ENCODE peak calls at places on chromosomes 13 and 19, in four cellular contexts. One of them, this sample, is unnamed.

GRCh38 chr19:35901854-35902661 is at the start of gene HCST:
- DNase-seq in ascending aorta: no peak
- DNase-seq in Panc1: no peak
- DNase-seq in thoracic aorta: no peak
- DNase-seq in this sample: peak

GRCh38 chr13:41402695-41403511 is 54.4 kb upstream of the RGCC start:
- DNase-seq in ascending aorta: no peak
- DNase-seq in Panc1: no peak
- DNase-seq in thoracic aorta: no peak
- DNase-seq in this sample: no peak

GRCh38 chr19:41619018-41619571 is 7.8 kb downstream of the CEACAM4 start:
- DNase-seq in ascending aorta: no peak
- DNase-seq in Panc1: no peak
- DNase-seq in thoracic aorta: no peak
- DNase-seq in this sample: no peak

GRCh38 chr13:24564881-24565280 is 52.3 kb upstream of the PARP4 start:
- DNase-seq in ascending aorta: no peak
- DNase-seq in Panc1: no peak
- DNase-seq in thoracic aorta: no peak
- DNase-seq in this sample: no peak

GRCh38 chr19:54189020-54189667 is at the start of gene MBOAT7:
- DNase-seq in ascending aorta: no peak
- DNase-seq in Panc1: no peak
- DNase-seq in thoracic aorta: no peak
- DNase-seq in this sample: no peak

GRCh38 chr13:103349664-103350063 is 283.4 kb upstream of the SLC10A2 start:
- DNase-seq in ascending aorta: no peak
- DNase-seq in Panc1: no peak
- DNase-seq in thoracic aorta: no peak
- DNase-seq in this sample: no peak

GRCh38 chr13:80389073-80390038 is 48.4 kb upstream of the SPRY2 start:
- DNase-seq in ascending aorta: no peak
- DNase-seq in Panc1: no peak
- DNase-seq in thoracic aorta: no peak
- DNase-seq in this sample: no peak

GRCh38 chr13:50580684-50581305 is 262.7 kb downstream of the DLEU7 start:
- DNase-seq in ascending aorta: no peak
- DNase-seq in Panc1: no peak
- DNase-seq in thoracic aorta: no peak
- DNase-seq in this sample: no peak

GRCh38 chr19:42242071-42242511 is 311 bp downstream of the GSK3A start:
- DNase-seq in ascending aorta: no peak
- DNase-seq in Panc1: no peak
- DNase-seq in thoracic aorta: no peak
- DNase-seq in this sample: no peak

GRCh38 chr13:25928941-25929505 is 122.8 kb downstream of the SHISA2 start:
- DNase-seq in ascending aorta: no peak
- DNase-seq in Panc1: no peak
- DNase-seq in thoracic aorta: no peak
- DNase-seq in this sample: no peak

GRCh38 chr19:29665215-29665825 is at the start of gene PLEKHF1:
- DNase-seq in ascending aorta: peak
- DNase-seq in Panc1: no peak
- DNase-seq in thoracic aorta: peak
- DNase-seq in this sample: peak

GRCh38 chr13:107531816-107532215 is 683.5 kb downstream of the LIG4 start:
- DNase-seq in ascending aorta: no peak
- DNase-seq in Panc1: no peak
- DNase-seq in thoracic aorta: no peak
- DNase-seq in this sample: no peak

GRCh38 chr13:112709825-112710783 is 20.3 kb downstream of the ATP11A start:
- DNase-seq in ascending aorta: peak
- DNase-seq in Panc1: no peak
- DNase-seq in thoracic aorta: no peak
- DNase-seq in this sample: no peak

GRCh38 chr13:110509971-110510786 is 51.3 kb downstream of the RAB20 start:
- DNase-seq in ascending aorta: no peak
- DNase-seq in Panc1: no peak
- DNase-seq in thoracic aorta: no peak
- DNase-seq in this sample: no peak

GRCh38 chr19:39509233-39509632 is 5.7 kb upstream of the SELENOV start:
- DNase-seq in ascending aorta: no peak
- DNase-seq in Panc1: no peak
- DNase-seq in thoracic aorta: no peak
- DNase-seq in this sample: no peak

GRCh38 chr19:43560687-43561086 is 14.6 kb downstream of the XRCC1 start:
- DNase-seq in ascending aorta: no peak
- DNase-seq in Panc1: no peak
- DNase-seq in thoracic aorta: no peak
- DNase-seq in this sample: no peak

GRCh38 chr19:53101518-53101917 is 1.7 kb downstream of the ZNF160 start:
- DNase-seq in ascending aorta: no peak
- DNase-seq in Panc1: no peak
- DNase-seq in thoracic aorta: no peak
- DNase-seq in this sample: no peak

GRCh38 chr19:47994209-47994802 is at the start of gene ELSPBP1:
- DNase-seq in ascending aorta: no peak
- DNase-seq in Panc1: no peak
- DNase-seq in thoracic aorta: no peak
- DNase-seq in this sample: no peak

GRCh38 chr19:10074153-10074552 is 12.0 kb upstream of the SHFL start:
- DNase-seq in ascending aorta: no peak
- DNase-seq in Panc1: no peak
- DNase-seq in thoracic aorta: no peak
- DNase-seq in this sample: peak

GRCh38 chr13:94073006-94073744 is 406.3 kb downstream of the DCT start:
- DNase-seq in ascending aorta: no peak
- DNase-seq in Panc1: no peak
- DNase-seq in thoracic aorta: no peak
- DNase-seq in this sample: no peak

GRCh38 chr19:58572818-58573657 is at the start of gene MZF1:
- DNase-seq in ascending aorta: peak
- DNase-seq in Panc1: peak
- DNase-seq in thoracic aorta: peak
- DNase-seq in this sample: peak

GRCh38 chr13:34914416-34914815 is 27.7 kb upstream of the NBEA start:
- DNase-seq in ascending aorta: no peak
- DNase-seq in Panc1: no peak
- DNase-seq in thoracic aorta: no peak
- DNase-seq in this sample: no peak

GRCh38 chr19:56217039-56217949 is 15.2 kb downstream of the ZSCAN5C start:
- DNase-seq in ascending aorta: no peak
- DNase-seq in Panc1: no peak
- DNase-seq in thoracic aorta: no peak
- DNase-seq in this sample: no peak

GRCh38 chr13:67229438-67230242 is 496 bp downstream of the PCDH9 start:
- DNase-seq in ascending aorta: no peak
- DNase-seq in Panc1: no peak
- DNase-seq in thoracic aorta: no peak
- DNase-seq in this sample: no peak
- H3K4me3 ChIP-seq in ascending aorta: peak
- H3K4me3 ChIP-seq in Panc1: peak
- H3K4me3 ChIP-seq in thoracic aorta: peak
- H3K4me3 ChIP-seq in this sample: peak

GRCh38 chr19:4371898-4372629 is 28.3 kb downstream of the SH3GL1 start:
- DNase-seq in ascending aorta: no peak
- DNase-seq in Panc1: no peak
- DNase-seq in thoracic aorta: no peak
- DNase-seq in this sample: no peak
- H3K27ac ChIP-seq in ascending aorta: peak
- H3K27ac ChIP-seq in Panc1: peak
- H3K27ac ChIP-seq in thoracic aorta: no peak
- H3K27ac ChIP-seq in this sample: no peak

GRCh38 chr13:29502391-29503008 is 93.0 kb downstream of the SLC7A1 start:
- DNase-seq in ascending aorta: no peak
- DNase-seq in Panc1: no peak
- DNase-seq in thoracic aorta: no peak
- DNase-seq in this sample: no peak

GRCh38 chr13:29505511-29505910 is 90.0 kb downstream of the SLC7A1 start:
- DNase-seq in ascending aorta: no peak
- DNase-seq in Panc1: no peak
- DNase-seq in thoracic aorta: no peak
- DNase-seq in this sample: no peak

GRCh38 chr13:29501674-29502073 is 93.8 kb downstream of the SLC7A1 start:
- DNase-seq in ascending aorta: no peak
- DNase-seq in Panc1: no peak
- DNase-seq in thoracic aorta: no peak
- DNase-seq in this sample: no peak

GRCh38 chr13:29504691-29505090 is 90.8 kb downstream of the SLC7A1 start:
- DNase-seq in ascending aorta: no peak
- DNase-seq in Panc1: no peak
- DNase-seq in thoracic aorta: no peak
- DNase-seq in this sample: no peak

GRCh38 chr13:29503041-29503837 is 92.2 kb downstream of the SLC7A1 start:
- DNase-seq in ascending aorta: no peak
- DNase-seq in Panc1: no peak
- DNase-seq in thoracic aorta: no peak
- DNase-seq in this sample: no peak
- H3K4me3 ChIP-seq in ascending aorta: no peak
- H3K4me3 ChIP-seq in Panc1: no peak
- H3K4me3 ChIP-seq in thoracic aorta: no peak
- H3K4me3 ChIP-seq in this sample: no peak

GRCh38 chr19:12676384-12676792 is 5.3 kb downstream of the DHPS start:
- DNase-seq in ascending aorta: peak
- DNase-seq in Panc1: peak
- DNase-seq in thoracic aorta: no peak
- DNase-seq in this sample: peak
- H3K27ac ChIP-seq in ascending aorta: no peak
- H3K27ac ChIP-seq in Panc1: no peak
- H3K27ac ChIP-seq in thoracic aorta: no peak
- H3K27ac ChIP-seq in this sample: no peak

DNA sequence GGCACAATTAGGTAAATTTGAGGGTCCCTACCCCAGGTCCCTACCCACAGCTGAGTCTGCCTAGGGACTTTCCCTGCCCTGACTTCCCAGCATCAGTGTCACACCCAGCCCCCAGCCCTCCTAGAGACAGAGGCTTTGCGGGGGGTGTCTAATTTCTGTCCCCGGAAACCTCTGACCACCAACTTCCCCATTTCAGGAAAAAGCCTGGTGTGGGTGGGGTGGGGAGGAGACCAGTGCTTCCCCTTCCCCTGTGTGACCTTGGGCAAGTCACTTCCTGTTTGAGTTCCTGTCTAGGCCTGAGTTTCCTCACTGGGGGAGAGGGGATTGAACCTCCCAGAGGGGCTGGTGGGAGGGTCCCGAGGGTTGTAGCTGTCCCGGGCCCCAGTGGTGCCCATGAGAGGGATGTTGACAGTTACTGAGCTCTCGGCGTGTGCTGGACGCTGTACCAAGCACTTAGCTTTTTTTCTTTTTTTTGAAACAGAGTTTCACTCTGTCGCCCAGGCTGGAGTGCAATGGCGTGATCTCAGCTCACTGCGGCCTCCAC is 7.9 kb downstream of the VASP start:
- DNase-seq in ascending aorta: no peak
- DNase-seq in Panc1: no peak
- DNase-seq in thoracic aorta: no peak
- DNase-seq in this sample: no peak
- H3K4me3 ChIP-seq in ascending aorta: no peak
- H3K4me3 ChIP-seq in Panc1: no peak
- H3K4me3 ChIP-seq in thoracic aorta: no peak
- H3K4me3 ChIP-seq in this sample: no peak

GRCh38 chr19:3104708-3104983 is 10.5 kb downstream of the GNA11 start:
- DNase-seq in ascending aorta: no peak
- DNase-seq in Panc1: no peak
- DNase-seq in thoracic aorta: no peak
- DNase-seq in this sample: no peak

GRCh38 chr19:3108775-3109174 is 14.6 kb downstream of the GNA11 start:
- DNase-seq in ascending aorta: no peak
- DNase-seq in Panc1: no peak
- DNase-seq in thoracic aorta: no peak
- DNase-seq in this sample: peak

GRCh38 chr19:3105641-3106508 is 11.7 kb downstream of the GNA11 start:
- DNase-seq in ascending aorta: no peak
- DNase-seq in Panc1: no peak
- DNase-seq in thoracic aorta: no peak
- DNase-seq in this sample: no peak

GRCh38 chr19:3107658-3108057 is 13.5 kb downstream of the GNA11 start:
- DNase-seq in ascending aorta: no peak
- DNase-seq in Panc1: no peak
- DNase-seq in thoracic aorta: no peak
- DNase-seq in this sample: no peak

GRCh38 chr19:3106509-3107141 is 12.5 kb downstream of the GNA11 start:
- DNase-seq in ascending aorta: no peak
- DNase-seq in Panc1: no peak
- DNase-seq in thoracic aorta: no peak
- DNase-seq in this sample: no peak
- H3K27ac ChIP-seq in ascending aorta: no peak
- H3K27ac ChIP-seq in Panc1: no peak
- H3K27ac ChIP-seq in thoracic aorta: no peak
- H3K27ac ChIP-seq in this sample: no peak

GRCh38 chr13:106029901-106030300 is 505.6 kb downstream of the EFNB2 start:
- DNase-seq in ascending aorta: no peak
- DNase-seq in Panc1: no peak
- DNase-seq in thoracic aorta: no peak
- DNase-seq in this sample: no peak
- H3K4me3 ChIP-seq in ascending aorta: no peak
- H3K4me3 ChIP-seq in Panc1: no peak
- H3K4me3 ChIP-seq in thoracic aorta: no peak
- H3K4me3 ChIP-seq in this sample: no peak

DNA sequence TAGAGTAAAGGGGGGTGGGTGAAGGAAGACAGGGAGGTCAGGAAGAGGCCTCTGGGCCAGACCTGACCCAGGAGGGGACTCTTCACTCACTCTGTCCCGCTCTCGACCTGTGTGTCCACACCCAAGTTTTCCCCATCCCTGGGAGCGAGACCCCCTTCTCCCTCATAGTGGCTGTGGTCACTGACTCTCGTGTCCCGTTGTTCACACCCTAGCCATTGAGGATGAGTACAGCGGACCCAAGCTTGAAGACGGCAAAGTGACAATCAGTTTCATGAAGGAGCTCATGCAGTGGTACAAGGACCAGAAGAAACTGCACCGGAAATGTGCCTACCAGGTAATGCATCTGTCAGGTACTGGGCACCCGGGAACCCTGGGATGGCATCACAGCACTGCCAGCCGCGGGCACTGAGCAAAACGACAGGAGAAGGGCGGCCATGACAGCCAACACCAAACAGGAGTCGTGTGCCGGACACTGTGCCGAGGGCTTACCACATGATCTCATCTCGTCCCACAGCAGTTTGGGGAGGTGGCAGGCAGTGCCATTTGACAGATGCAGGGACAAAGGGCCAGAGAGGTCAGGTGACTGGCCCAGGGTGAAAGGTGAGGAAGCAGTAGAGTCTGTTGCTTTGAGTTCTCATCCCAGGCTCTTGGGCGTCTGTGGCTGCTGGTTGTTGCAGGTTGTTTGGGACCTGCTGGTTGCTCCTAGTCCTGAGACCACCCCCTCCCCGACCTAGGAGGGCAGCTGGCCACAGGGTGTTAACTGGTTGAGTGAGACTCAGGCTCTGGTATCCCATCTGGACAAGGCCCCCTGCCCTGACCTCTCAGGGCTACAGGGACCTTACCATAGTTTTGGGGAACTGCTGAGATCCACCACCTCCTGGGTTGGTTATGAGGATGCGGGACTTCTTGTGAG is 29.6 kb downstream of the PPP5C start:
- DNase-seq in ascending aorta: peak
- DNase-seq in Panc1: no peak
- DNase-seq in thoracic aorta: no peak
- DNase-seq in this sample: no peak
- H3K27ac ChIP-seq in ascending aorta: peak
- H3K27ac ChIP-seq in Panc1: no peak
- H3K27ac ChIP-seq in thoracic aorta: peak
- H3K27ac ChIP-seq in this sample: no peak

GRCh38 chr19:5294403-5295160 is 46.0 kb downstream of the PTPRS start:
- DNase-seq in ascending aorta: no peak
- DNase-seq in Panc1: no peak
- DNase-seq in thoracic aorta: no peak
- DNase-seq in this sample: no peak
- H3K4me3 ChIP-seq in ascending aorta: no peak
- H3K4me3 ChIP-seq in Panc1: no peak
- H3K4me3 ChIP-seq in thoracic aorta: peak
- H3K4me3 ChIP-seq in this sample: no peak